ENCODE peak calls at places on chromosomes 3 and 15, in six cellular contexts. U is IMR-90, G is H1, K is neuronal stem cell, Y is H9, J is mesenchymal stem cell. B is an unnamed sample.

GRCh38 chr15:25775317-25775912 is 87.7 kb downstream of the ATP10A start:
- DNase-seq in U (peak), G (no peak), K (no peak), Y (no peak), J (peak), B (peak)

GRCh38 chr15:83837946-83838571 is 184.1 kb downstream of the ADAMTSL3 start:
- DNase-seq in U (peak), G (peak), K (peak), Y (peak), J (peak), B (peak)

GRCh38 chr15:62786123-62786825 is 256.3 kb upstream of the TPM1 start:
- DNase-seq in U (no peak), G (no peak), K (no peak), Y (no peak), J (peak), B (no peak)

GRCh38 chr3:132789959-132790358 is 67.8 kb upstream of the NPHP3 start:
- DNase-seq in U (no peak), G (no peak), K (no peak), Y (no peak), J (no peak), B (no peak)

GRCh38 chr3:166634091-166634746 is 745.9 kb downstream of the ZBBX start:
- DNase-seq in U (no peak), G (no peak), K (no peak), Y (no peak), J (no peak), B (peak)

GRCh38 chr15:31372635-31373091 is 46.0 kb downstream of the KLF13 start:
- DNase-seq in U (peak), G (peak), K (no peak), Y (peak), J (peak), B (peak)

GRCh38 chr15:82679626-82680199 is 30.0 kb downstream of the AP3B2 start:
- DNase-seq in U (no peak), G (no peak), K (no peak), Y (no peak), J (no peak), B (no peak)

GRCh38 chr3:12663311-12663935 is 494 bp downstream of the RAF1 start:
- DNase-seq in U (no peak), G (no peak), K (no peak), Y (no peak), J (no peak), B (no peak)

GRCh38 chr15:32676095-32676643 is 34.7 kb downstream of the SCG5 start:
- DNase-seq in U (no peak), G (no peak), K (no peak), Y (no peak), J (no peak), B (no peak)

GRCh38 chr3:5262507-5262906 is 75.0 kb downstream of the EDEM1 start:
- DNase-seq in U (no peak), G (no peak), K (no peak), Y (no peak), J (no peak), B (no peak)

GRCh38 chr3:23809294-23809693 is 3.5 kb downstream of the UBE2E1 start:
- DNase-seq in U (no peak), G (no peak), K (no peak), Y (no peak), J (peak), B (no peak)

GRCh38 chr3:12312010-12312409 is 23.1 kb downstream of the PPARG start:
- DNase-seq in U (no peak), G (no peak), K (no peak), Y (no peak), J (no peak), B (no peak)

GRCh38 chr3:45182915-45183881 is 37.0 kb upstream of the CDCP1 start:
- DNase-seq in U (peak), G (no peak), K (no peak), Y (peak), J (peak), B (peak)

GRCh38 chr3:115922681-115923347 is 299.5 kb downstream of the GAP43 start:
- DNase-seq in U (peak), G (peak), K (no peak), Y (peak), J (peak), B (peak)

GRCh38 chr3:151166161-151166560 is 36.9 kb downstream of the GPR171 start:
- DNase-seq in U (peak), G (no peak), K (no peak), Y (no peak), J (no peak), B (no peak)

GRCh38 chr15:34883042-34883441 is 86.5 kb downstream of the AQR start:
- DNase-seq in U (peak), G (no peak), K (no peak), Y (no peak), J (no peak), B (no peak)

GRCh38 chr15:37217567-37217966 is 117.2 kb upstream of the MEIS2 start:
- DNase-seq in U (no peak), G (no peak), K (no peak), Y (no peak), J (no peak), B (peak)

GRCh38 chr3:173799073-173799830 is 401.7 kb downstream of the NLGN1 start:
- DNase-seq in U (no peak), G (no peak), K (no peak), Y (no peak), J (no peak), B (no peak)

GRCh38 chr3:138078901-138079344 is 36.5 kb downstream of the DZIP1L start:
- DNase-seq in U (peak), G (no peak), K (no peak), Y (no peak), J (peak), B (peak)

GRCh38 chr15:61489571-61489970 is 260.5 kb upstream of the RORA start:
- DNase-seq in U (no peak), G (no peak), K (no peak), Y (no peak), J (no peak), B (no peak)

GRCh38 chr15:64180235-64180824 is 17.5 kb upstream of the PPIB start:
- DNase-seq in U (no peak), G (no peak), K (no peak), Y (peak), J (no peak), B (peak)

GRCh38 chr3:110744723-110745122 is 326.9 kb upstream of the NECTIN3 start:
- DNase-seq in U (no peak), G (no peak), K (no peak), Y (no peak), J (no peak), B (no peak)

GRCh38 chr3:197811343-197811742 is 20.3 kb downstream of the LRCH3 start:
- DNase-seq in U (peak), G (no peak), K (no peak), Y (no peak), J (peak), B (no peak)

GRCh38 chr3:50649451-50649931 is 25.2 kb upstream of the DOCK3 start:
- DNase-seq in U (no peak), G (no peak), K (no peak), Y (no peak), J (no peak), B (peak)

GRCh38 chr3:61894988-61895935 is 333.9 kb downstream of the PTPRG start:
- DNase-seq in U (peak), G (no peak), K (no peak), Y (peak), J (peak), B (peak)

GRCh38 chr3:152287898-152288576 is 19.3 kb downstream of the MBNL1 start:
- DNase-seq in U (peak), G (no peak), K (no peak), Y (no peak), J (no peak), B (no peak)

GRCh38 chr15:94844533-94845390 is 613.4 kb downstream of the MCTP2 start:
- DNase-seq in U (no peak), G (no peak), K (peak), Y (peak), J (peak), B (peak)

GRCh38 chr15:64105113-64105704 is 9.4 kb downstream of the SNX1 start:
- DNase-seq in U (peak), G (no peak), K (no peak), Y (no peak), J (peak), B (no peak)

GRCh38 chr3:46935168-46935858 is 41.2 kb downstream of the CCDC12 start:
- DNase-seq in U (peak), G (peak), K (peak), Y (peak), J (peak), B (peak)

GRCh38 chr15:41969851-41970431 is 2.4 kb downstream of the EHD4 start:
- DNase-seq in U (no peak), G (no peak), K (no peak), Y (no peak), J (no peak), B (peak)

GRCh38 chr15:100809151-100809550 is 70.5 kb upstream of the ALDH1A3 start:
- DNase-seq in U (no peak), G (no peak), K (no peak), Y (no peak), J (no peak), B (no peak)

GRCh38 chr3:132726341-132726823 is 4.2 kb upstream of the NPHP3 start:
- DNase-seq in U (peak), G (no peak), K (peak), Y (no peak), J (peak), B (peak)

GRCh38 chr3:155243512-155243921 is 50.0 kb downstream of the STRIT1 start:
- DNase-seq in U (peak), G (no peak), K (no peak), Y (no peak), J (peak), B (no peak)

GRCh38 chr3:155242342-155242741 is 51.1 kb downstream of the STRIT1 start:
- DNase-seq in U (peak), G (no peak), K (no peak), Y (no peak), J (peak), B (no peak)

GRCh38 chr3:155244699-155245098 is 48.8 kb downstream of the STRIT1 start:
- DNase-seq in U (no peak), G (no peak), K (no peak), Y (no peak), J (no peak), B (no peak)

GRCh38 chr3:155241559-155241958 is 51.9 kb downstream of the STRIT1 start:
- DNase-seq in U (peak), G (no peak), K (no peak), Y (no peak), J (peak), B (no peak)

DNA sequence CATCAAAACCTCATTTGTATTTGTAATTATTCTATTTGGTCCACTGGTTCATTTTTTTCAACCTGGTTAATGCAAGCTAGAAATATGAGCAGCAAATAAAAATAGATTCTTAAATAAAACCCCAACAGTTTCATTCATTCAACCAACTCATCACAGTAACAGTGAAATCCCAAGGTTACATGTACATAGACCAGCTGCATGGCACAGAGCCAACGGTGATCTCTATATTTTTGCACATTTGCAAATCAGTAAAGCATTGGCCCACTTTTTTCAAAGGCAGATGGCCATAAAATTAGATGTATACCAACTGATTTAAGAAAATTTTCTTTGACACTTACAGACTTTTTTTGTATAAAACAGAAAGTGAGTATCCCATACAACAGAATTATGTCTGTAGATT is 49.3 kb downstream of the STRIT1 start:
- DNase-seq in U (peak), G (no peak), K (no peak), Y (no peak), J (peak), B (no peak)
- H4K8ac ChIP-seq in U (no peak), G (no peak), K (no peak), Y (no peak), J (no peak), B (no peak)

GRCh38 chr3:127674793-127675189 is 2.0 kb downstream of the ABTB1 start:
- DNase-seq in U (no peak), G (no peak), K (no peak), Y (no peak), J (no peak), B (no peak)

GRCh38 chr3:127671523-127672428 is 976 bp upstream of the ABTB1 start:
- DNase-seq in U (no peak), G (no peak), K (no peak), Y (no peak), J (no peak), B (no peak)

GRCh38 chr3:127674099-127674792 is 1.5 kb downstream of the ABTB1 start:
- DNase-seq in U (no peak), G (no peak), K (no peak), Y (no peak), J (no peak), B (no peak)

GRCh38 chr3:127672429-127673190 is at the start of gene ABTB1:
- DNase-seq in U (peak), G (no peak), K (peak), Y (peak), J (peak), B (peak)

DNA sequence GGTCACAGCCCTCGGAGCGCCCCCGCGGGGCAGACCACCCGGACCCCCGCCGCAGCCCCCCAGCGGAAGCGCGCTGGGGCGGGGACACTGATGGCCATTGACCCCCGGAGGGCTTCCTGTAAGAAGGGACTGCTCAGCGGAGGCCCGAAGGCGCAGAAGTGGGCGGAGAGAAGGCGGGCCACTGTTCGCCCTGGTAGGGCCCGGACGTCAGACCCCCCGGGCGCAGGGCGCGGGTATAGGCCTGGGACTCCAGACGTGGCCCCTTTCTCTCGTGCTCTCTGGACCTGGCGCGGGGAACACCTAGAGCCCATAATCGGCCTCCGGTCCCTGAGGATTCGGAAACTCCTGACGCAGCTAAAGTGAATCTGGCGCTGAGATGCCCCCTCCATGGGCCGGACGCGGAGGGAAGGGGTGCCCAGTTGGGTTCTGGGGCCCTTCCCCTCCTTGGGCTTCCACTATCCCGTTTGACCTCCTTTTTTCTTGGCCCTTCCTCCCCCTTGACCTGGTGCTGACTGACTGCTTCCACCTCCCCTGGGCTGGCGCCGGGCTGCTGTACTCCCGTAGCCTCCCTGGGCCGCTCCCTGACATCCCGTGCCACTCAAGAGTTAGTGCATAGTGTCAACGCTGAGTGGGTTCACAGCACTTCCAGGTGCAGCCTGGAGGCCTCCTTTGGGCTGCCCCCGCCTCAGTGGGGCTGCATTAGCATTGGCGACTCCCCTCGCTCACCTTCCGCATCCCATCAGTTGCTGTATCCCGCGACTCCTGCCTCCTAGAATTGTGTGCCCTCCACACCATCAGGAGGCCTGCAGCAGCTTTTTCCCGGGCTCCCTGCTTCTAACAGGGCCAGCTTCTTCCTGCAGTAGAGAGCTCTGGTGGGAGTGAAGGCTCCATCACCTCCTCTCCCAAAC is 693 bp downstream of the ABTB1 start:
- DNase-seq in U (peak), G (no peak), K (no peak), Y (peak), J (peak), B (no peak)
- H4K8ac ChIP-seq in U (peak), G (peak), K (peak), Y (no peak), J (peak), B (no peak)

GRCh38 chr3:129555616-129556357 is 12.8 kb downstream of the H1-8 start:
- DNase-seq in U (no peak), G (no peak), K (no peak), Y (no peak), J (no peak), B (no peak)
- H4K8ac ChIP-seq in U (no peak), G (no peak), K (no peak), Y (no peak), J (peak), B (no peak)

GRCh38 chr15:74431645-74432044 is 2.1 kb downstream of the SEMA7A start:
- DNase-seq in U (no peak), G (no peak), K (no peak), Y (no peak), J (no peak), B (no peak)

GRCh38 chr15:74434260-74434915 is 630 bp upstream of the SEMA7A start:
- DNase-seq in U (peak), G (no peak), K (no peak), Y (no peak), J (no peak), B (no peak)

GRCh38 chr15:74432271-74432967 is 1.3 kb downstream of the SEMA7A start:
- DNase-seq in U (no peak), G (no peak), K (no peak), Y (no peak), J (no peak), B (no peak)

GRCh38 chr15:74433592-74434259 is at the start of gene SEMA7A:
- DNase-seq in U (peak), G (peak), K (peak), Y (peak), J (peak), B (peak)

GRCh38 chr15:74432968-74433591 is 678 bp downstream of the SEMA7A start:
- DNase-seq in U (no peak), G (no peak), K (no peak), Y (no peak), J (no peak), B (no peak)
- H4K8ac ChIP-seq in U (no peak), G (peak), K (no peak), Y (no peak), J (peak), B (no peak)

DNA sequence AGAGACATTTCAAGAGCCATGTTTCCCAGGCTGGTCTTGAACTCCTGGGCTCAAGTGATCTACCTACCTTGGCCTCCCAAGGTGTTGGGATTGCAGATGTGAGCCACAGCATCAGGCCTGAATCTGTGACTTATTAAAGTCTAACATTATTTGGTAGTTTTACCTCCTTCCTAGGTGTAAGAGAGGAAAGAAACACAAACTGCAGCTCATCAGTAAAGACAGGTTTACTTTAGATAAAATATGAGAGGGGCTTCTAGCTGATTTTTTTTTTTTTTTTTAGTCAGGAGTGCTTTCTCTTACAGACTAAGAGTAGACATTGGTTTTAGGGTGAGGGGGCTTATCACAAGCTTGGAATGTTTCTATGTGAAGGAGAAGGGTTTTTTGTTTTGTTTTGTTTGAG is 63.9 kb upstream of the RNU6-1 start:
- DNase-seq in U (no peak), G (no peak), K (no peak), Y (no peak), J (no peak), B (no peak)
- H4K8ac ChIP-seq in U (no peak), G (no peak), K (no peak), Y (no peak), J (no peak), B (no peak)